ENCODE peak calls at places on chromosomes 13 and 19, in eight cellular contexts. One of them, this sample, is unnamed.
A peak's percentile ranks its signal among the peaks of the same experiment; 100 is the strongest.

GRCh38 chr19:3253270-3253669 is 28.8 kb downstream of the CELF5 start:
- DNase-seq in PC-3: no peak
- DNase-seq in kidney epithelial cell: no peak
- DNase-seq in body of pancreas: no peak
- DNase-seq in OCI-LY7: peak; percentile 23
- DNase-seq in tibial nerve: no peak
- DNase-seq in mucosa of descending colon: no peak
- DNase-seq in MM.1S: no peak
- DNase-seq in this sample: no peak

GRCh38 chr19:4525563-4526002 is 7.3 kb upstream of the PLIN4 start:
- DNase-seq in MM.1S: no peak
- DNase-seq in mucosa of descending colon: no peak
- DNase-seq in body of pancreas: no peak
- DNase-seq in OCI-LY7: no peak
- DNase-seq in tibial nerve: no peak
- DNase-seq in PC-3: no peak
- DNase-seq in kidney epithelial cell: no peak
- DNase-seq in this sample: no peak

GRCh38 chr19:57434386-57435061 is 601 bp upstream of the ZNF749 start:
- DNase-seq in mucosa of descending colon: no peak
- DNase-seq in MM.1S: no peak
- DNase-seq in kidney epithelial cell: no peak
- DNase-seq in PC-3: no peak
- DNase-seq in OCI-LY7: no peak
- DNase-seq in tibial nerve: no peak
- DNase-seq in body of pancreas: no peak
- DNase-seq in this sample: no peak

GRCh38 chr19:2969104-2969504 is 8.3 kb upstream of the TLE6 start:
- DNase-seq in OCI-LY7: peak; percentile 94
- DNase-seq in kidney epithelial cell: no peak
- DNase-seq in body of pancreas: peak; percentile 83
- DNase-seq in tibial nerve: no peak
- DNase-seq in mucosa of descending colon: peak; percentile 42
- DNase-seq in PC-3: no peak
- DNase-seq in MM.1S: no peak
- DNase-seq in this sample: no peak

GRCh38 chr19:49342291-49342721 is 7.1 kb downstream of the CD37 start:
- DNase-seq in tibial nerve: no peak
- DNase-seq in PC-3: no peak
- DNase-seq in MM.1S: no peak
- DNase-seq in mucosa of descending colon: no peak
- DNase-seq in OCI-LY7: no peak
- DNase-seq in body of pancreas: no peak
- DNase-seq in kidney epithelial cell: no peak
- DNase-seq in this sample: no peak

GRCh38 chr13:50276550-50276949 is 261.3 kb downstream of the KCNRG start:
- DNase-seq in mucosa of descending colon: no peak
- DNase-seq in body of pancreas: no peak
- DNase-seq in kidney epithelial cell: no peak
- DNase-seq in tibial nerve: no peak
- DNase-seq in OCI-LY7: no peak
- DNase-seq in PC-3: no peak
- DNase-seq in MM.1S: no peak
- DNase-seq in this sample: no peak

GRCh38 chr19:29076161-29076560 is 136.8 kb downstream of the UQCRFS1 start:
- DNase-seq in mucosa of descending colon: no peak
- DNase-seq in kidney epithelial cell: no peak
- DNase-seq in MM.1S: no peak
- DNase-seq in body of pancreas: no peak
- DNase-seq in PC-3: no peak
- DNase-seq in tibial nerve: no peak
- DNase-seq in OCI-LY7: no peak
- DNase-seq in this sample: no peak

GRCh38 chr13:33624253-33624652 is 193.7 kb upstream of the RFC3 start:
- DNase-seq in body of pancreas: no peak
- DNase-seq in mucosa of descending colon: no peak
- DNase-seq in kidney epithelial cell: no peak
- DNase-seq in PC-3: no peak
- DNase-seq in MM.1S: no peak
- DNase-seq in tibial nerve: no peak
- DNase-seq in OCI-LY7: no peak
- DNase-seq in this sample: no peak

GRCh38 chr19:38877781-38878574 is at the start of gene RINL:
- DNase-seq in OCI-LY7: peak; percentile 87
- DNase-seq in mucosa of descending colon: peak; percentile 53
- DNase-seq in PC-3: no peak
- DNase-seq in body of pancreas: no peak
- DNase-seq in kidney epithelial cell: no peak
- DNase-seq in tibial nerve: no peak
- DNase-seq in MM.1S: peak; percentile 88
- DNase-seq in this sample: peak; percentile 68

GRCh38 chr19:13018037-13018914 is 23.0 kb downstream of the NFIX start:
- DNase-seq in tibial nerve: no peak
- DNase-seq in PC-3: peak; percentile 58
- DNase-seq in body of pancreas: peak; percentile 46
- DNase-seq in kidney epithelial cell: no peak
- DNase-seq in MM.1S: no peak
- DNase-seq in OCI-LY7: no peak
- DNase-seq in mucosa of descending colon: no peak
- DNase-seq in this sample: no peak

GRCh38 chr13:47038196-47038595 is 141.3 kb upstream of the HTR2A start:
- DNase-seq in body of pancreas: no peak
- DNase-seq in PC-3: no peak
- DNase-seq in mucosa of descending colon: no peak
- DNase-seq in kidney epithelial cell: no peak
- DNase-seq in OCI-LY7: no peak
- DNase-seq in tibial nerve: no peak
- DNase-seq in MM.1S: no peak
- DNase-seq in this sample: no peak

GRCh38 chr13:114099191-114099590 is 33.2 kb downstream of the RASA3 start:
- DNase-seq in OCI-LY7: no peak
- DNase-seq in body of pancreas: peak; percentile 56
- DNase-seq in MM.1S: peak; percentile 34
- DNase-seq in PC-3: peak; percentile 73
- DNase-seq in mucosa of descending colon: peak; percentile 41
- DNase-seq in tibial nerve: peak; percentile 69
- DNase-seq in kidney epithelial cell: peak; percentile 74
- DNase-seq in this sample: no peak

GRCh38 chr13:37495046-37495445 is 103.5 kb downstream of the POSTN start:
- DNase-seq in MM.1S: no peak
- DNase-seq in tibial nerve: no peak
- DNase-seq in body of pancreas: no peak
- DNase-seq in mucosa of descending colon: no peak
- DNase-seq in OCI-LY7: no peak
- DNase-seq in PC-3: peak; percentile 64
- DNase-seq in kidney epithelial cell: no peak
- DNase-seq in this sample: no peak

GRCh38 chr19:14004619-14005380 is 1.3 kb downstream of the RFX1 start:
- DNase-seq in MM.1S: no peak
- DNase-seq in tibial nerve: peak; percentile 49
- DNase-seq in PC-3: no peak
- DNase-seq in mucosa of descending colon: peak; percentile 71
- DNase-seq in kidney epithelial cell: no peak
- DNase-seq in body of pancreas: peak; percentile 80
- DNase-seq in OCI-LY7: peak; percentile 41
- DNase-seq in this sample: no peak

GRCh38 chr19:23800868-23801267 is 42.2 kb upstream of the ZNF681 start:
- DNase-seq in body of pancreas: no peak
- DNase-seq in tibial nerve: no peak
- DNase-seq in PC-3: no peak
- DNase-seq in kidney epithelial cell: no peak
- DNase-seq in OCI-LY7: peak; percentile 62
- DNase-seq in mucosa of descending colon: no peak
- DNase-seq in MM.1S: no peak
- DNase-seq in this sample: no peak

GRCh38 chr19:11088508-11089253 is 582 bp upstream of the LDLR start:
- DNase-seq in mucosa of descending colon: peak; percentile 34
- DNase-seq in body of pancreas: peak; percentile 57
- DNase-seq in MM.1S: no peak
- DNase-seq in OCI-LY7: no peak
- DNase-seq in PC-3: no peak
- DNase-seq in tibial nerve: peak; percentile 38
- DNase-seq in kidney epithelial cell: no peak
- DNase-seq in this sample: no peak

DNA sequence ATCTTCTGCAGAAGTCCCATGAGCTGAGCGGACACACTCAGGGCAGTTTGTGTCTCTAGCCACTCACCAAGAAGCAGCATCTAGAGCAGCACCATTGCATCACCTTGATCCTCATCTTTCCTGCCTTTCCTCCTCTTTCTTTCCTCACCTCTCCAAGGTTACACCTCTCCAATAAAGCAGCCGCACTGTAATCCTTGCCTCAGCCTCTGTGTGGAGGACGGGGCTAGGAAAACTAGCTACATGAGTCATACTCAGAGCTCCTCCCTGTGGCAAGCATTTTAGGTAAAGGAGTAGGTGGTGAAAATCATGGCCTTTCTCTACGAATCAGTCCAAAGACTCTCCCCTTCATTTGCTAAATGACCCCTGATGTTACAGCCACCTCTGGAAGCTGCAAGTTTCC is 108.8 kb downstream of the DNAJC15 start:
- DNase-seq in kidney epithelial cell: peak; percentile 16
- DNase-seq in PC-3: peak; percentile 73
- DNase-seq in mucosa of descending colon: peak; percentile 67
- DNase-seq in body of pancreas: peak; percentile 27
- DNase-seq in MM.1S: no peak
- DNase-seq in OCI-LY7: peak; percentile 8
- DNase-seq in tibial nerve: no peak
- DNase-seq in this sample: no peak
- TF ChIP-seq CTCF in kidney epithelial cell: peak; percentile 56
- TF ChIP-seq CTCF in PC-3: peak; percentile 60
- TF ChIP-seq CTCF in mucosa of descending colon: no peak
- TF ChIP-seq CTCF in body of pancreas: no peak
- TF ChIP-seq CTCF in MM.1S: no peak
- TF ChIP-seq CTCF in OCI-LY7: peak; percentile 37
- TF ChIP-seq CTCF in tibial nerve: no peak
- TF ChIP-seq CTCF in this sample: peak; percentile 46

DNA sequence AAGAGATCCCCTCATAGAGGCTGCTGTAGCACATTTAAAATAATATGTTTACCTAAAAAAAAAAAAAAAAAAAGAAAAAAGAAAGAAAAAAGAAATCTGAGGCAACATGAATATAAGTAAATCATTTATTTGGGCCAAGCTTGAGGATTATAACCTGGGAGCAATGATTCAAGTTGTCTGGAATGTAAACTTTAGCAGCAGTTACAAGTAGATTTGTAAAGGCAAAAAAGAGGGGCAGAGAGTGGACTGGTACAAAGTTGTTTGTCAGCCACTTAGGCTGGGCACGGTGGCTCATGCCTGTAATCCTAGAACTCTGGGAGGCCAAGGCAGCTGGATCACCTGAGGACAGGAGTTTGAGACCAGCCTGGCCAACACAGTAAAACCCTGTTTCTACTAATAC is 11.3 kb downstream of the ZNF43 start:
- DNase-seq in kidney epithelial cell: no peak
- DNase-seq in OCI-LY7: no peak
- DNase-seq in PC-3: no peak
- DNase-seq in tibial nerve: no peak
- DNase-seq in MM.1S: no peak
- DNase-seq in body of pancreas: no peak
- DNase-seq in mucosa of descending colon: no peak
- DNase-seq in this sample: no peak
- H3K36me3 ChIP-seq in kidney epithelial cell: no peaks in the 10 kb centered on the region
- H3K36me3 ChIP-seq in OCI-LY7: peaks cover 97% of the 10 kb centered on the region
- H3K36me3 ChIP-seq in PC-3: no peaks in the 10 kb centered on the region
- H3K36me3 ChIP-seq in tibial nerve: no peaks in the 10 kb centered on the region
- H3K36me3 ChIP-seq in MM.1S: no peaks in the 10 kb centered on the region
- H3K36me3 ChIP-seq in body of pancreas: no peaks in the 10 kb centered on the region
- H3K36me3 ChIP-seq in mucosa of descending colon: peaks cover 5% of the 10 kb centered on the region
- H3K36me3 ChIP-seq in this sample: peaks cover 5% of the 10 kb centered on the region

GRCh38 chr19:40216013-40216776 is 2.0 kb downstream of the TTC9B start:
- DNase-seq in body of pancreas: no peak
- DNase-seq in MM.1S: no peak
- DNase-seq in kidney epithelial cell: no peak
- DNase-seq in mucosa of descending colon: no peak
- DNase-seq in PC-3: no peak
- DNase-seq in OCI-LY7: no peak
- DNase-seq in tibial nerve: no peak
- DNase-seq in this sample: no peak

GRCh38 chr19:40217921-40218890 is at the start of gene TTC9B:
- DNase-seq in OCI-LY7: no peak
- DNase-seq in kidney epithelial cell: no peak
- DNase-seq in tibial nerve: no peak
- DNase-seq in PC-3: no peak
- DNase-seq in mucosa of descending colon: no peak
- DNase-seq in body of pancreas: no peak
- DNase-seq in MM.1S: no peak
- DNase-seq in this sample: peak; percentile 54

GRCh38 chr19:40214936-40215335 is 3.2 kb downstream of the TTC9B start:
- DNase-seq in MM.1S: no peak
- DNase-seq in OCI-LY7: no peak
- DNase-seq in body of pancreas: no peak
- DNase-seq in kidney epithelial cell: no peak
- DNase-seq in tibial nerve: no peak
- DNase-seq in mucosa of descending colon: no peak
- DNase-seq in PC-3: no peak
- DNase-seq in this sample: no peak

GRCh38 chr19:40217027-40217810 is 965 bp downstream of the TTC9B start:
- DNase-seq in MM.1S: no peak
- DNase-seq in mucosa of descending colon: peak; percentile 70
- DNase-seq in kidney epithelial cell: no peak
- DNase-seq in OCI-LY7: peak; percentile 28
- DNase-seq in body of pancreas: peak; percentile 92
- DNase-seq in PC-3: peak; percentile 68
- DNase-seq in tibial nerve: no peak
- DNase-seq in this sample: no peak

DNA sequence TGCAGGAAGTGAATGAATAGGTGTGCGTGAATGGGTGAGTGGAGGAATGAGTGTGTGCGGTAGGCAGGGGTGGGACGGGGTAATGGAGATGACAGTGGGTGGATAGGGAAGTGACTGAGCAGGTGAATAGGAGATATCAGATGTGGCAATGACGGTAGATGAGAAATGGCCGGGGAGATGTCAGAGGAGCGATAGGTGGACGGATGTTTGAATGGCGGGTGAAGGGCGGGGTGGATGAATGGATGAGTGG is 1.5 kb downstream of the TTC9B start:
- DNase-seq in OCI-LY7: no peak
- DNase-seq in body of pancreas: no peak
- DNase-seq in PC-3: no peak
- DNase-seq in MM.1S: no peak
- DNase-seq in kidney epithelial cell: no peak
- DNase-seq in tibial nerve: no peak
- DNase-seq in mucosa of descending colon: no peak
- DNase-seq in this sample: no peak
- H3K4me3 ChIP-seq in OCI-LY7: no peak overlapping the region
- H3K4me3 ChIP-seq in body of pancreas: no peak overlapping the region
- H3K4me3 ChIP-seq in PC-3: peak overlapping the region; percentile 68
- H3K4me3 ChIP-seq in MM.1S: no peak overlapping the region
- H3K4me3 ChIP-seq in kidney epithelial cell: no peak overlapping the region
- H3K4me3 ChIP-seq in tibial nerve: no peak overlapping the region
- H3K4me3 ChIP-seq in mucosa of descending colon: no peak overlapping the region
- H3K4me3 ChIP-seq in this sample: no peak overlapping the region

DNA sequence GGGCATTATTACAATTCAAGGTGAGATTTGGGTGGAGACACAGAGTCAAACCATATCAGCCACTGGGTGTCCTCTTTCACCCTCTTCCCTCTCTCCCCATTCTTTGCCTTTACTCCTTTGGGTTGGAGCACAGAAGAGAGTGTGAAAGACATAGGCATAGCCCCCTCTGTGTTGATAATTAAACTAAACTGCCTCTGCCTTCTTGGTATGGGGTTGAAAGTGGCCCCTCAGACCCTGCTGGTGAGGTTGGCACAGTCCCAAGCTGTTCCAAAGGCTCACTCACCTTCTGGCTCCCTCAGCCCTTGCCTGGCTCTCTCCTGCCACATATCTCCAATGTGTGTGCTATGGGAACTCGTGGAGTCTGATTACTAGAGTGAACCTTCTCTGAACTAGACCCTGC is 210.6 kb upstream of the RXFP2 start:
- DNase-seq in tibial nerve: no peak
- DNase-seq in mucosa of descending colon: no peak
- DNase-seq in OCI-LY7: no peak
- DNase-seq in PC-3: no peak
- DNase-seq in kidney epithelial cell: no peak
- DNase-seq in MM.1S: no peak
- DNase-seq in body of pancreas: no peak
- DNase-seq in this sample: no peak
- TF ChIP-seq CTCF in tibial nerve: no peak
- TF ChIP-seq CTCF in mucosa of descending colon: no peak
- TF ChIP-seq CTCF in OCI-LY7: no peak
- TF ChIP-seq CTCF in PC-3: no peak
- TF ChIP-seq CTCF in kidney epithelial cell: no peak
- TF ChIP-seq CTCF in MM.1S: no peak
- TF ChIP-seq CTCF in body of pancreas: no peak
- TF ChIP-seq CTCF in this sample: no peak

This sample was measured in GM06990.